ENCODE peak calls at places on chromosomes 3 and 15, in six cellular contexts. H, Y, O, U, M and N are unnamed samples.
A peak's percentile ranks its signal among the peaks of the same experiment; 100 is the strongest.

GRCh38 chr3:128395500-128396125 is 71.1 kb downstream of the DNAJB8 start:
- DNase-seq in U (no peak), M (no peak), Y (no peak), H (peak; percentile 51), O (no peak), N (no peak)

GRCh38 chr15:76196949-76197315 is 114.3 kb downstream of the ETFA start:
- DNase-seq in O (no peak), H (no peak), U (no peak), Y (no peak), M (no peak), N (no peak)

GRCh38 chr3:127628788-127629456 is at the start of gene PODXL2:
- DNase-seq in Y (peak; percentile 28), O (no peak), M (peak; percentile 77), H (peak; percentile 98), U (peak; percentile 50), N (peak; percentile 76)

GRCh38 chr3:5038243-5038642 is 59.0 kb downstream of the BHLHE40 start:
- DNase-seq in U (no peak), Y (no peak), H (no peak), O (no peak), M (no peak), N (no peak)

GRCh38 chr3:169390310-169390731 is 273.2 kb downstream of the MECOM start:
- DNase-seq in U (no peak), M (no peak), O (peak; percentile 1), H (no peak), Y (no peak), N (no peak)

GRCh38 chr15:59501531-59502113 is 63.6 kb downstream of the FAM81A start:
- DNase-seq in O (no peak), M (no peak), Y (peak; percentile 72), U (peak; percentile 36), H (peak; percentile 56), N (peak; percentile 63)

GRCh38 chr15:25810154-25810553 is 53.0 kb downstream of the ATP10A start:
- DNase-seq in Y (no peak), M (no peak), O (no peak), H (no peak), U (no peak), N (no peak)

GRCh38 chr3:178419078-178419477 is 117.2 kb upstream of the KCNMB2 start:
- DNase-seq in Y (no peak), O (no peak), U (no peak), H (no peak), M (no peak), N (no peak)

GRCh38 chr3:23650371-23651140 is 155.2 kb upstream of the UBE2E1 start:
- DNase-seq in Y (no peak), O (no peak), U (no peak), H (no peak), M (no peak), N (no peak)

GRCh38 chr3:39135170-39135805 is 18.1 kb downstream of the CSRNP1 start:
- DNase-seq in O (no peak), Y (no peak), H (no peak), M (no peak), U (no peak), N (no peak)

GRCh38 chr3:46912986-46913385 is 35.5 kb downstream of the PTH1R start:
- DNase-seq in H (no peak), Y (no peak), O (no peak), U (no peak), M (no peak), N (no peak)

GRCh38 chr3:112503304-112503972 is 4.2 kb upstream of the BTLA start:
- DNase-seq in Y (no peak), U (no peak), H (no peak), M (no peak), O (no peak), N (no peak)

GRCh38 chr3:156661158-156661557 is 13.2 kb upstream of the TIPARP start:
- DNase-seq in U (no peak), Y (no peak), O (no peak), M (no peak), H (no peak), N (no peak)

GRCh38 chr3:194136519-194137313 is 768 bp downstream of the HES1 start:
- DNase-seq in O (no peak), M (no peak), H (no peak), Y (peak; percentile 14), U (no peak), N (peak; percentile 68)

GRCh38 chr15:31215490-31216209 is 111.0 kb upstream of the KLF13 start:
- DNase-seq in H (peak; percentile 86), Y (peak; percentile 54), O (no peak), M (peak; percentile 90), U (peak; percentile 90), N (no peak)

GRCh38 chr3:13329746-13330145 is 90.4 kb downstream of the NUP210 start:
- DNase-seq in Y (no peak), U (no peak), H (no peak), O (no peak), M (no peak), N (no peak)

GRCh38 chr3:169674090-169674489 is 10.6 kb upstream of the MECOM start:
- DNase-seq in M (no peak), U (no peak), Y (no peak), O (no peak), H (no peak), N (no peak)

GRCh38 chr3:17602126-17602525 is 140.3 kb downstream of the TBC1D5 start:
- DNase-seq in H (no peak), M (no peak), Y (no peak), U (no peak), O (no peak), N (no peak)

GRCh38 chr3:37862712-37863551 is 1.3 kb downstream of the CTDSPL start:
- DNase-seq in H (no peak), M (no peak), O (no peak), Y (peak; percentile 66), U (no peak), N (no peak)

GRCh38 chr15:80693682-80694623 is 1.2 kb upstream of the ABHD17C start:
- DNase-seq in M (no peak), H (no peak), U (no peak), O (no peak), Y (no peak), N (no peak)

GRCh38 chr3:99250272-99250671 is 348.8 kb upstream of the DCBLD2 start:
- DNase-seq in O (no peak), U (no peak), H (no peak), Y (no peak), M (no peak), N (no peak)

GRCh38 chr3:171281256-171281655 is 178.9 kb downstream of the TNIK start:
- DNase-seq in U (no peak), M (no peak), Y (no peak), O (no peak), H (no peak), N (no peak)

GRCh38 chr3:171283248-171284222 is 176.7 kb downstream of the TNIK start:
- DNase-seq in H (no peak), M (no peak), Y (no peak), O (peak; percentile 71), U (no peak), N (no peak)

GRCh38 chr3:171274222-171274621 is 186.0 kb downstream of the TNIK start:
- DNase-seq in O (no peak), M (no peak), Y (no peak), H (no peak), U (no peak), N (no peak)

GRCh38 chr3:171282041-171282440 is 178.2 kb downstream of the TNIK start:
- DNase-seq in Y (no peak), M (no peak), O (no peak), U (no peak), H (no peak), N (no peak)

DNA sequence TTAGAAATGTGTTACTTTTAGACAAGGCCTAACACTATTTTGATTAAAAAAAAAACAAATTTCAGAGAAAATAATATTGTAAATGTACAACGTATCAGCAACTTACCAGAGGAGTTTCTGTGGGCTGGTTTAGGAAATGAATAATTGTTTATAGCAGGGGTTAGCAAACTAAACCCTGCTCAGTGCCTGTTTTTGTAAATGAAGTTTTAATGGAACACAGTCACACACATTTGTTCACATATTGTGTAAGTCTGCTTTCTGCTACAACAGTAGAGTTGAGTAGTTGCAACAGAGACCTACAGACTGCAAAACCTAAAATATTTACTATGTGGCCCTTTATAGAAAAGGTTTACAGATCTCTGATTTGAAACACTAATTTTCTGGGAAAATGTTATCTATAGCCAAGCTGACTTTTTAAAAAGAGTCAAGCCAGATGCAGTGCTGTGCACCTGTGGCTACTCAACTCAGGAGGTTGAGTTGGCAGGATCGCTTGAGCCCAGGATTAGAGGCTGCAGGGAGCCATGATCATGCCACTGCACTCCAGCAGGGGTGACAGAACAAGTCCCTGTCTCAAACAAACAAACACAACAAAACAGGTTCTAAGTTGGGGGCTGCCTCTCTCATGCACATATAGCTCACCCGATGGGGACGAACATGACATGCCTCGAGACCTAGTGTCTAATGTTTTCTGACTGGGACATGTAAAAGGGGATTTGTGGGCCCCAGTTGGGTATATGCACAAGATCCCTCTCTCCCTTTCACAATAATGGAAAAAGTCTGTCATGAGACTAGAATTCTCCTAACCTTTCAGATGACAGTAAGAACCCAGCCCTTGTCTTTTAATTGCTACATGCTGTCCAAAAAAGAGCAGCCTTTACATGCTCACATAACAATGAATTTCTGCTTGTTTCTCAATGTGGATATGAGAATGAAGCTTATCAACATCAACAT is 182.5 kb downstream of the TNIK start:
- DNase-seq in M (no peak), U (no peak), O (no peak), Y (no peak), H (no peak), N (no peak)
- TF ChIP-seq TAF1 in M (no peak), U (no peak), O (no peak), Y (no peak), H (no peak), N (no peak)

GRCh38 chr3:45026957-45027356 is 854 bp downstream of the CLEC3B start:
- DNase-seq in U (no peak), H (peak; percentile 49), Y (peak; percentile 4), O (no peak), M (no peak), N (no peak)
- TF ChIP-seq TAF1 in U (no peak), H (no peak), Y (no peak), O (no peak), M (no peak), N (no peak)

GRCh38 chr3:57059416-57059815 is 1.0 kb upstream of the SPATA12 start:
- DNase-seq in H (peak; percentile 17), M (no peak), O (no peak), U (no peak), Y (no peak), N (no peak)
- TF ChIP-seq TAF1 in H (no peak), M (no peak), O (no peak), U (no peak), Y (no peak), N (no peak)

DNA sequence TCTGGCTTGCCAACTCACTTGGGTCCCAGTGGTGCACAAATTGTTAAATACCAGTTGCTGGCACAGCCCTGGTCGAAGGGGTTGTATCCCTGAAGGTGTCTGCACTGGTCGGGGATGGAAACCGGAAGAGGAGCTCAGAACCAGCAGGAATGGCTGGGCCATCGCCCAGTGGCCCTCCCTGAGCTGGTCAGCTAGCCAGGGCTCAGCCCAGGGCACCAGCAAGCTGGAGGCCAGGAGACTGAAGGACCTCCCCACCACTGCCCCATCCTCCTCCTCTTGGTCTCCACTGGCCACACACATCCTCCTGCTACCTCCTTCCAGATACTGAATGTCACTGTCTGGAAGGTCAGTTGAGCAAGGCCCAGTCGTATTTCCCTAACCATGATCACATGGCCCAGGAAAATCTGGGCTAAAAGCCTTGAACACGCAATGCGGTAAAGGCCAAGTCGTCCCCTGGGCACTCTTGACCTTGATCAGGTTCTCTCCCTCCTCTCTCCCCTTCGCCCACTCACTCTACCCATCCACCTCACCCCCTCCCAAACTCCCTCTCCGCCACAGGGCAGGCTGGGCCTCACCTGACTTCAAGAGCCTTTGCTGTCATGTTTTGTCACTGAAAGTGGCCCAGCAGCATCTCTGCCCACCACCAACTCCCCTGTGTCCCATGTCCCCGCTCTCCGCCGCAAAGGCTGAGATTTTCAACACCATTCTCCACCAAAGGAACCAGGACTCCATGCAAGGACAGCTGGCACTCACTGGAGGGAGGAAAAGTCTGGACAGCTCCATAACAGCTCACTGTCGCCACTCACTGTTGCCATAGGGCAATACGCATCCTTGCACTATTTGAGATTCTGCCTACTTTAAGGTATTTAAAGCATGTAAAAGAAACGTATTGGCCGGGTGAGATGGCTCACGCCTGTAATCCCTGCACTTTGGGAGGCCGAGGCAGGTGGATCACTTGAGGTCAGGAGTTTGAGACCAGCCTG is 12.1 kb downstream of the ZDHHC19 start:
- DNase-seq in U (no peak), H (no peak), O (no peak), M (no peak), Y (peak; percentile 26), N (no peak)
- TF ChIP-seq TAF1 in U (no peak), H (no peak), O (no peak), M (no peak), Y (no peak), N (no peak)